ENCODE peak calls at places on chromosomes 7 and 10, in seven cellular contexts. One of them, this sample, is unnamed.

GRCh38 chr10:43370671-43371215 is 693 bp upstream of the FXYD4 start:
- DNase-seq in skeletal muscle cell: no peak
- DNase-seq in activated T-cell treated with anti-CD3 and anti-CD28 coated beads for 24 hours: no peak
- DNase-seq in OCI-LY7: no peak
- DNase-seq in CD8-positive, alpha-beta memory T cell: no peak
- DNase-seq in NAMALWA: no peak
- DNase-seq in NCI-H774: no peak
- DNase-seq in this sample: no peak

GRCh38 chr10:86964061-86964846 is 4.0 kb upstream of the ADIRF start:
- DNase-seq in skeletal muscle cell: no peak
- DNase-seq in activated T-cell treated with anti-CD3 and anti-CD28 coated beads for 24 hours: no peak
- DNase-seq in OCI-LY7: no peak
- DNase-seq in CD8-positive, alpha-beta memory T cell: no peak
- DNase-seq in NAMALWA: no peak
- DNase-seq in NCI-H774: no peak
- DNase-seq in this sample: no peak

GRCh38 chr10:27715505-27715904 is 30.1 kb downstream of the MKX start:
- DNase-seq in skeletal muscle cell: no peak
- DNase-seq in activated T-cell treated with anti-CD3 and anti-CD28 coated beads for 24 hours: no peak
- DNase-seq in OCI-LY7: no peak
- DNase-seq in CD8-positive, alpha-beta memory T cell: no peak
- DNase-seq in NAMALWA: no peak
- DNase-seq in NCI-H774: no peak
- DNase-seq in this sample: no peak

GRCh38 chr10:118920206-118920605 is 109.3 kb upstream of the NANOS1 start:
- DNase-seq in skeletal muscle cell: no peak
- DNase-seq in activated T-cell treated with anti-CD3 and anti-CD28 coated beads for 24 hours: no peak
- DNase-seq in OCI-LY7: no peak
- DNase-seq in CD8-positive, alpha-beta memory T cell: no peak
- DNase-seq in NAMALWA: no peak
- DNase-seq in NCI-H774: no peak
- DNase-seq in this sample: no peak

GRCh38 chr7:130899638-130900401 is 165.8 kb upstream of the KLF14 start:
- DNase-seq in skeletal muscle cell: no peak
- DNase-seq in activated T-cell treated with anti-CD3 and anti-CD28 coated beads for 24 hours: no peak
- DNase-seq in OCI-LY7: peak
- DNase-seq in CD8-positive, alpha-beta memory T cell: no peak
- DNase-seq in NAMALWA: no peak
- DNase-seq in NCI-H774: no peak
- DNase-seq in this sample: no peak

GRCh38 chr10:55627526-55628170 is 733.4 kb downstream of the ZWINT start:
- DNase-seq in skeletal muscle cell: no peak
- DNase-seq in activated T-cell treated with anti-CD3 and anti-CD28 coated beads for 24 hours: no peak
- DNase-seq in OCI-LY7: no peak
- DNase-seq in CD8-positive, alpha-beta memory T cell: no peak
- DNase-seq in NAMALWA: no peak
- DNase-seq in NCI-H774: no peak
- DNase-seq in this sample: no peak

GRCh38 chr10:22259280-22259679 is 41.5 kb upstream of the EBLN1 start:
- DNase-seq in skeletal muscle cell: no peak
- DNase-seq in activated T-cell treated with anti-CD3 and anti-CD28 coated beads for 24 hours: no peak
- DNase-seq in OCI-LY7: peak
- DNase-seq in CD8-positive, alpha-beta memory T cell: peak
- DNase-seq in NAMALWA: peak
- DNase-seq in NCI-H774: no peak
- DNase-seq in this sample: peak

GRCh38 chr10:87847550-87847949 is 15.8 kb downstream of the KLLN start:
- DNase-seq in skeletal muscle cell: no peak
- DNase-seq in activated T-cell treated with anti-CD3 and anti-CD28 coated beads for 24 hours: no peak
- DNase-seq in OCI-LY7: no peak
- DNase-seq in CD8-positive, alpha-beta memory T cell: no peak
- DNase-seq in NAMALWA: no peak
- DNase-seq in NCI-H774: no peak
- DNase-seq in this sample: no peak